ENCODE peak calls at places on chromosome 6, in eight cellular contexts. Y is NCI-H1694, Q is neural crest cell, W is EL, Z is iris pigment epithelial cell, U is fibroblast of lung, E is NCI-H460, L is HTR-8/SVneo. G is an unnamed sample.

GRCh38 chr6:139508576-139508975 is 134.1 kb upstream of the CITED2 start:
- DNase-seq in E (no peak), W (no peak), Z (no peak), U (no peak), L (no peak), Q (no peak), Y (no peak), G (no peak)

GRCh38 chr6:44733146-44733545 is 345.6 kb downstream of the CDC5L start:
- DNase-seq in Z (no peak), Y (no peak), Q (no peak), L (no peak), W (no peak), E (no peak), U (no peak), G (no peak)

GRCh38 chr6:163708459-163708858 is 293.9 kb downstream of the QKI start:
- DNase-seq in L (no peak), Q (no peak), E (no peak), U (no peak), Z (no peak), W (no peak), Y (no peak), G (no peak)

GRCh38 chr6:16718301-16718700 is 43.0 kb downstream of the ATXN1 start:
- DNase-seq in U (peak), Q (no peak), W (no peak), Y (no peak), L (no peak), E (no peak), Z (no peak), G (no peak)

GRCh38 chr6:27547157-27548075 is 74.5 kb upstream of the ZNF184 start:
- DNase-seq in U (peak), Z (peak), E (peak), W (peak), L (peak), Y (peak), Q (peak), G (no peak)

GRCh38 chr6:35181313-35181932 is 32.3 kb upstream of the SCUBE3 start:
- DNase-seq in Z (peak), Q (no peak), W (peak), U (peak), Y (no peak), E (no peak), L (peak), G (no peak)

GRCh38 chr6:129753422-129753821 is 43.4 kb upstream of the ARHGAP18 start:
- DNase-seq in E (no peak), Q (no peak), Y (no peak), Z (peak), L (no peak), U (no peak), W (peak), G (no peak)

GRCh38 chr6:45191414-45191813 is 136.7 kb upstream of the RUNX2 start:
- DNase-seq in Q (no peak), L (no peak), Z (no peak), U (no peak), E (no peak), Y (no peak), W (no peak), G (no peak)

GRCh38 chr6:53433617-53434285 is 85.0 kb upstream of the ELOVL5 start:
- DNase-seq in U (no peak), Z (no peak), Y (no peak), W (no peak), L (no peak), E (no peak), Q (no peak), G (no peak)

GRCh38 chr6:29506446-29507067 is 18.8 kb upstream of the MAS1L start:
- DNase-seq in Z (no peak), L (no peak), U (no peak), E (no peak), Y (no peak), W (no peak), Q (no peak), G (no peak)

GRCh38 chr6:151230277-151230577 is 9.5 kb upstream of the AKAP12 start:
- DNase-seq in W (no peak), U (no peak), L (no peak), E (no peak), Y (no peak), Q (no peak), Z (no peak), G (no peak)

GRCh38 chr6:161549977-161550655 is 276.3 kb upstream of the AGPAT4 start:
- DNase-seq in Z (peak), Y (no peak), L (no peak), W (no peak), Q (no peak), E (peak), U (no peak), G (no peak)

GRCh38 chr6:37777272-37777736 is 42.2 kb upstream of the ZFAND3 start:
- DNase-seq in W (no peak), L (no peak), U (no peak), Z (peak), Q (no peak), E (no peak), Y (no peak), G (no peak)

GRCh38 chr6:7909323-7910276 is 988 bp downstream of the TXNDC5 start:
- DNase-seq in U (peak), W (peak), L (peak), Q (peak), Y (peak), Z (peak), E (no peak), G (peak)

G was measured in stimulated activated naive CD4-positive, alpha-beta T cell treated with Interleukin-2 at 50 U/mL for 16 hours.